ENCODE peak calls at places on chromosomes 1 and 21, in five cellular contexts. D, N, Q, B and P are unnamed samples.

GRCh38 chr1:118555638-118556037 is 370.6 kb upstream of the SPAG17 start:
- DNase-seq in D (no peak), N (no peak), Q (no peak), B (no peak), P (no peak)

GRCh38 chr1:173048629-173049326 is 2.0 kb downstream of the TNFSF18 start:
- DNase-seq in D (no peak), N (no peak), Q (no peak), B (peak; percentile 53), P (peak; percentile 47)

GRCh38 chr1:223774133-223774811 is 61.9 kb downstream of the CAPN2 start:
- DNase-seq in D (no peak), N (no peak), Q (no peak), B (no peak), P (peak; percentile 11)

GRCh38 chr1:236844499-236845271 is 49.6 kb downstream of the MTR start:
- DNase-seq in D (no peak), N (no peak), Q (no peak), B (no peak), P (peak; percentile 34)

GRCh38 chr21:41809891-41810596 is 43.2 kb upstream of the RIPK4 start:
- DNase-seq in D (no peak), N (no peak), Q (no peak), B (no peak), P (no peak)

GRCh38 chr1:197526736-197527371 is 248.4 kb downstream of the DENND1B start:
- DNase-seq in D (no peak), N (no peak), Q (no peak), B (peak; percentile 63), P (peak; percentile 39)

GRCh38 chr1:117572546-117572945 is 33.3 kb upstream of the TENT5C start:
- DNase-seq in D (no peak), N (peak; percentile 60), Q (no peak), B (no peak), P (no peak)

GRCh38 chr1:234989479-234990327 is 138.9 kb downstream of the TOMM20 start:
- DNase-seq in D (no peak), N (no peak), Q (no peak), B (no peak), P (no peak)

GRCh38 chr1:19424651-19425570 is 60.4 kb downstream of the CAPZB start:
- DNase-seq in D (no peak), N (no peak), Q (no peak), B (no peak), P (no peak)

GRCh38 chr1:77682442-77683141 is at the start of gene ZZZ3:
- DNase-seq in D (peak; percentile 91), N (peak; percentile 93), Q (peak; percentile 96), B (peak; percentile 97), P (peak; percentile 98)
- TF ChIP-seq CTCF in D (no peak), N (no peak), Q (no peak), B (no peak), P (no peak)

DNA sequence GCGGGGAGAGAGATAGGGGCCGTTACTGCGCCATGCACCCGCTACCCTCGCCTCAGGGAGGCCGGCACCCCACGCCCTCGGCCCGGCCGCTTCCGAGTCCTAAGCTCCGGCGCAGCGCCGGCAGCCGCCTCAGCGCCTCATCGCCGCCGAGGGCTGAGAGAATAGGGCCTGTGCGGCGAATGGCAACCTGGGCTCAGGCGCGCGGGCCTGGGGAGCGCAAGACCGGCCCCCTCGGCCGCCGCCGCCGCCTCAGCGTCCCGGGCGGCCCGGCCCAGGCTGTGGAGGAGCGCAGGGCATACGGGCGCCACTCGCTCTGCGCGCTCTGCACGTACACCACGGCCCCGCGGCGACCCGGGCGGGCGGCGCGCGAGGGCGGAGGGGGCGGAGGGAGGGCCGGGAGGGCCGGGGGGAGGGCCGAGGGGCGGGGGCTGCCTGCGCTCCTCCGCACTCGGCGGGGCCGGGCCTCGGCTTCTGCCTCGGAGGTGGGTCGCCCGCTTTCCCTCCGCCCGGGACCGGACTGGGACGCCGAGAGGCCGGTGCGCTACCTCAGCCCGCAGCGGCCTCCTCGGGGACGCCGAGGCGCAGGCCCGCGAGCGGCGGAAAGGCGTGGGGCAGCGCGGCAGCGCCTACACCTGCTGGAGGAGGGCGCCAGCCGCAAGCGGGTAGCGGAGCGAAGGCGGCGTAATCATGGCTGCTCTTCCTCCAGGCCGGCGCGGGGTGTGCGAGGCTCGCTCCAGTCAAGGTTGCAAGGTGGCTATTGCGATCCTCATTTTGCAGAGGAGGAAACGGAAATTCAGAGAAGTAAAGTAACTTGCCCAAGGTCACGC is at the start of gene EGLN1:
- DNase-seq in D (peak; percentile 87), N (peak; percentile 92), Q (peak; percentile 92), B (peak; percentile 89), P (peak; percentile 87)
- TF ChIP-seq CTCF in D (no peak), N (peak; percentile 38), Q (no peak), B (peak; percentile 20), P (peak; percentile 23)

GRCh38 chr1:32464716-32465540 is at the start of gene ZBTB8B:
- DNase-seq in D (peak; percentile 95), N (peak; percentile 69), Q (peak; percentile 70), B (peak; percentile 78), P (peak; percentile 68)
- TF ChIP-seq CTCF in D (no peak), N (no peak), Q (no peak), B (no peak), P (no peak)

DNA sequence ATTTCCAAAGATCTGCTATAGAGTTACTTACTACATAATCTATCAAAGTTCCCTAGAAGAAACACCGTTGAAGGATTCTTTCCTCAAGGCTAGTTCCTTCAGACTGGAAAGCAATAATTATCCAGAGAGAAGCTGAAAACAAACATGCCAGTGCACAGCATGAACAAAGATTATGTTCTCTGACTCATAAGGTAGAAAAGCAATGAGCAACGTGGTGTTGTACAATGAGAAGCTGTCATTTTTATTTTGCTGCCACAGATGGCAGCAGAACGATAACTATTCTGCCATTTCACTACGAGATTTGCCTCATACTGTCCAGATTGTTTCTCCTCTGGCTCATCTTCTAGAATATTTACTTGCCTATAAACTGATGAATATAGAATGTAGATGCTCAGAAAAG is 10.7 kb downstream of the EXTL2 start:
- DNase-seq in D (no peak), N (no peak), Q (no peak), B (peak; percentile 53), P (peak; percentile 82)
- TF ChIP-seq CTCF in D (no peak), N (no peak), Q (no peak), B (no peak), P (peak; percentile 32)

DNA sequence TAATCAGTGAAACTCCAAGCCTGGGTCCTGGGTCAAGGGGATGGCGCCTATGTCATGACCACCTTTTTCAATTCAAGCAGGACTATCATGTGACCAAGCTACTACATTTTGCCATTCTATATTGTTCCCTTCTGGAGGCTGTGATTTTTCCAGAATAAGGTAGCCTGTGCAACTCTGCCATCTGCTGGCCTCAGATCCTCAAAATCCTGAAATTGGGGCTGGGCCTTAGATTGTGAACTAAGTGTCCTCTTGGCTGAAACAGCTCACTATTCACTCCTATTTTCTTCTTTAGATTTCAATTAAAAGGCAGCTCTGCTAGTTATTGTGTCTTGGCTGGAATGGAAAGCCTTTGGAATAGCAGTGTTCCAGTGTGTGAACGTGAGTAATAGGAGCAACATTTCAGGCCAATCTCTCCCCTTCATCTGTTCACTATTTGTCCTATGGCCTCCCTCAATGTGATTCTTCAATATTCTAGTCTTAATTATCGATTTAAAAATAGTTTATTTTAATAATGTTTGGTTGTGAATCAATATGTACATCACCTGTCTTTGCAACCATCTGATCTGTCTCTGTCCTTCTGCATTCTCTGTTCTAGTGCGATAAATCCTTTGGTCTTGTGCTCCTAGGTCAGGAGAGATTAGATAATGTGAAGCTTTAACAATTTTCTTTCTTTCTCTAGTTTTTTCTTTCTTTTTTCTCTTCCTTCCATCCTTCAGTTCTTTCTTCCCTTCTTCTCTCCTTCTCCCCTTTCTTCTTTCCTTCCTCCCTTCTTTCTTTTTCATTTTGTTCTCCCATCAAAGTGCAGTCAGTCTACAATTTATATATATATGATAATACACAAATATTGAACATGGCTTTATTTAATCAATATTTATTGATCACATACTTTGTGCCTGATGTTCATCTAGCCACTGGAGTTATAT is 69.8 kb downstream of the CR1 start:
- DNase-seq in D (peak; percentile 23), N (no peak), Q (no peak), B (peak; percentile 9), P (no peak)
- TF ChIP-seq CTCF in D (peak; percentile 31), N (peak; percentile 45), Q (peak; percentile 10), B (peak; percentile 37), P (peak; percentile 35)

DNA sequence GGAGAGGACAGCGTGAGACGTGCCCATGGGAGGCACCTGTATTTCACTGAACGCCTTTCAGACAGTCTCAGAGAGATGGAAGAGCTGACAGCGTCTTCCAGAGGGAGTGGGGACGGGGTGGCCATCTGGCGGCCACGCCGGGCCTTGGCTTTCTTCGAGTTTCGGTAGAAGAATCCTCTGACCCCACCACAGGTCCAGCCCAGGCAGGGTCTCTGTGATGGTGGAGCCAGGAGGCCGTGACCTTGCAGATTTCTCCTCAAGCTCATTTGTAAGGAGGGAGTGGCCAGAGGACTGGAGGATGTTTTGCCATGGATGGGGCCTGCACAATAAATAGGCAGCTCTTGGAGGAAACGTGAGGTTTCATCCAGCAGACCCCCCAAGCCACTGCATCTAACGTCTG is 47.5 kb upstream of the ADARB1 start:
- DNase-seq in D (no peak), N (no peak), Q (no peak), B (no peak), P (no peak)
- TF ChIP-seq CTCF in D (peak; percentile 0), N (no peak), Q (no peak), B (no peak), P (no peak)